ENCODE peak calls at places on chromosomes 3 and 15, in nine cellular contexts. K is fibroblast of villous mesenchyme, C is GM13977, P is BJ, W is heart left ventricle, U is type B pancreatic cell, Y is fibroblast of the aortic adventitia, J is foreskin fibroblast, I is AG04450. X is an unnamed sample.

GRCh38 chr3:64028754-64029153 is 5.5 kb upstream of the PSMD6 start:
- DNase-seq in K (no peak), C (no peak), P (no peak), W (no peak), U (no peak), Y (no peak), J (no peak), I (no peak), X (no peak)

GRCh38 chr3:58051196-58051595 is 43.0 kb downstream of the FLNB start:
- DNase-seq in K (peak; percentile 90), C (no peak), P (no peak), W (no peak), U (no peak), Y (peak; percentile 85), J (peak; percentile 90), I (no peak), X (no peak)

GRCh38 chr3:187906922-187907321 is 161.7 kb upstream of the BCL6 start:
- DNase-seq in K (no peak), C (no peak), P (no peak), W (no peak), U (no peak), Y (no peak), J (no peak), I (no peak), X (no peak)

GRCh38 chr3:66693461-66693912 is 192.7 kb upstream of the LRIG1 start:
- DNase-seq in K (peak; percentile 19), C (no peak), P (no peak), W (no peak), U (no peak), Y (peak; percentile 22), J (peak; percentile 16), I (no peak), X (no peak)

GRCh38 chr15:99438691-99439523 is 126.9 kb upstream of the MEF2A start:
- DNase-seq in K (peak; percentile 59), C (no peak), P (no peak), W (no peak), U (peak; percentile 56), Y (no peak), J (no peak), I (no peak), X (no peak)

GRCh38 chr3:120114981-120115380 is 20.7 kb upstream of the GSK3B start:
- DNase-seq in K (no peak), C (no peak), P (no peak), W (no peak), U (no peak), Y (no peak), J (no peak), I (peak; percentile 26), X (no peak)

GRCh38 chr15:33955945-33956344 is 12.4 kb upstream of the CHRM5 start:
- DNase-seq in K (no peak), C (no peak), P (no peak), W (no peak), U (no peak), Y (no peak), J (no peak), I (no peak), X (no peak)

GRCh38 chr3:42830437-42831320 is 21.4 kb downstream of the ACKR2 start:
- DNase-seq in K (peak; percentile 42), C (no peak), P (no peak), W (no peak), U (no peak), Y (peak; percentile 43), J (no peak), I (no peak), X (no peak)

GRCh38 chr15:72358532-72359180 is 17.2 kb downstream of the HEXA start:
- DNase-seq in K (peak; percentile 68), C (no peak), P (peak; percentile 79), W (peak; percentile 66), U (no peak), Y (peak; percentile 71), J (peak; percentile 94), I (peak; percentile 23), X (peak; percentile 54)

GRCh38 chr15:73683257-73683623 is 943 bp upstream of the CD276 start:
- DNase-seq in K (no peak), C (no peak), P (no peak), W (no peak), U (no peak), Y (no peak), J (no peak), I (no peak), X (no peak)

GRCh38 chr3:42590989-42591756 is 513 bp downstream of the SS18L2 start:
- DNase-seq in K (peak; percentile 19), C (no peak), P (no peak), W (no peak), U (no peak), Y (peak; percentile 15), J (no peak), I (no peak), X (no peak)

DNA sequence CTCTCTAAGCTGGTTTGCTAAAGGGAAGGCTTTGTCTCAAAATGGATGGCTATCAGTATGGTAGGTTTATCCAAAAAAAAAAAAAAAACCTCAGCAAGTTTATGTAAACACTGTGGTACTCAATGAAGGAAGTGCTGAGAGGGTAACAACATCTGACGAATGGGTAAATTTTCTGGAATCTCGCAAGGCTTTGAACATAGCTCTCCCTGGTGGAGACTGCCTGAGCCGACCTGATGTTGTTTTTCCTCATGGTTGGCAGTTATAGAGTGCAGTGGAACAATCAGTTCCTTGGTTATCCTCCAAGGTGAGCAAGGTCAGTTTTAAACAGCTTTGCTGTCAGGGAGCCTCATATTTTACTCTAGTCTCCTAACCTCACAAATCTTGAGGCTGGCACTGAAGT is 94.6 kb downstream of the ZPLD1 start:
- DNase-seq in K (peak; percentile 37), C (no peak), P (no peak), W (no peak), U (no peak), Y (peak; percentile 26), J (no peak), I (peak; percentile 3), X (no peak)
- TF ChIP-seq CTCF in K (peak; percentile 59), C (no peak), P (peak; percentile 8), W (no peak), U (peak; percentile 51), Y (peak; percentile 48), J (peak; percentile 15), I (peak; percentile 58), X (no peak)

GRCh38 chr15:41955807-41956525 is 16.4 kb downstream of the EHD4 start:
- DNase-seq in K (no peak), C (no peak), P (no peak), W (no peak), U (no peak), Y (no peak), J (no peak), I (no peak), X (no peak)
- TF ChIP-seq CTCF in K (peak; percentile 21), C (no peak), P (peak; percentile 22), W (peak; percentile 28), U (no peak), Y (no peak), J (no peak), I (no peak), X (no peak)

GRCh38 chr15:63530235-63530634 is 25.8 kb downstream of the USP3 start:
- DNase-seq in K (no peak), C (no peak), P (no peak), W (no peak), U (no peak), Y (no peak), J (no peak), I (no peak), X (no peak)

GRCh38 chr15:63528138-63528659 is 23.8 kb downstream of the USP3 start:
- DNase-seq in K (peak; percentile 67), C (no peak), P (no peak), W (no peak), U (no peak), Y (no peak), J (no peak), I (no peak), X (no peak)

GRCh38 chr15:63532307-63532744 is 27.9 kb downstream of the USP3 start:
- DNase-seq in K (peak; percentile 57), C (no peak), P (no peak), W (no peak), U (no peak), Y (peak; percentile 41), J (no peak), I (no peak), X (no peak)

GRCh38 chr15:63530762-63531299 is 26.4 kb downstream of the USP3 start:
- DNase-seq in K (no peak), C (peak; percentile 31), P (no peak), W (no peak), U (no peak), Y (no peak), J (no peak), I (no peak), X (no peak)

GRCh38 chr15:63531586-63531985 is 27.2 kb downstream of the USP3 start:
- DNase-seq in K (no peak), C (no peak), P (no peak), W (no peak), U (no peak), Y (no peak), J (no peak), I (no peak), X (no peak)
- TF ChIP-seq CTCF in K (peak; percentile 24), C (peak; percentile 14), P (peak; percentile 14), W (no peak), U (peak; percentile 56), Y (peak; percentile 23), J (no peak), I (peak; percentile 29), X (no peak)

DNA sequence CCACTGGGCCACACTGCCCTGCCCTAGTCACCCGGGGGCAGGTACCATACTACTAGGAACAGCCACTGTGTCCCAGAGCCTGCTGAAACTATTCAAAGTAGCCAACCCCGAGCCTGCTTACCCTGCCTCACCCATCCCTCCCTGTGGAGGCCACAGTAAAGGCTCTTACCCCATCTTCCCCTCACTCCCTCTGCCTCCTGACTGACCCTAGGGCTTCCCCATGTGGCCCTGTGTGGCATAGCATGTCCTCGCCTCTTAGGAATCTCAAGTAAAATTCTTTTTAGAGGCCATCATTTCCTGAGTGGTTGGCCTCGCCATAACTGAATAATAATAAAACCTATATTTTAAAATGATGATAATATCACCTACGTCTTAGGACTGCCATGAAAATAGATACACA is 112.2 kb upstream of the SLC6A11 start:
- DNase-seq in K (peak; percentile 5), C (no peak), P (no peak), W (no peak), U (no peak), Y (peak; percentile 10), J (peak; percentile 13), I (no peak), X (no peak)
- TF ChIP-seq CTCF in K (peak; percentile 22), C (peak; percentile 21), P (peak; percentile 28), W (no peak), U (peak; percentile 62), Y (peak; percentile 12), J (peak; percentile 6), I (peak; percentile 11), X (no peak)

GRCh38 chr3:47664519-47664918 is 85.9 kb upstream of the CSPG5 start:
- DNase-seq in K (peak; percentile 25), C (no peak), P (no peak), W (no peak), U (no peak), Y (no peak), J (no peak), I (no peak), X (no peak)
- TF ChIP-seq CTCF in K (peak; percentile 44), C (peak; percentile 18), P (peak; percentile 46), W (no peak), U (peak; percentile 61), Y (peak; percentile 36), J (peak; percentile 32), I (peak; percentile 26), X (peak; percentile 17)